ENCODE peak calls at places on chromosomes 12 and 14, in five cellular contexts. One of them, this sample, is unnamed.

GRCh38 chr12:90163975-90164374 is 455.3 kb upstream of the ATP2B1 start:
- DNase-seq in pancreas: no peak
- DNase-seq in left ventricle myocardium inferior: no peak
- DNase-seq in activated T-cell treated with anti-CD3 and anti-CD28 coated beads for 24 hours: no peak
- DNase-seq in GM03348: no peak
- DNase-seq in this sample: no peak

GRCh38 chr12:105724651-105725050 is 394.2 kb downstream of the C12orf75 start:
- DNase-seq in pancreas: no peak
- DNase-seq in left ventricle myocardium inferior: no peak
- DNase-seq in activated T-cell treated with anti-CD3 and anti-CD28 coated beads for 24 hours: no peak
- DNase-seq in GM03348: no peak
- DNase-seq in this sample: no peak

GRCh38 chr14:100566119-100566518 is 21.1 kb downstream of the BEGAIN start:
- DNase-seq in pancreas: peak
- DNase-seq in left ventricle myocardium inferior: no peak
- DNase-seq in activated T-cell treated with anti-CD3 and anti-CD28 coated beads for 24 hours: no peak
- DNase-seq in GM03348: no peak
- DNase-seq in this sample: no peak

GRCh38 chr12:4153343-4153892 is 120.1 kb upstream of the CCND2 start:
- DNase-seq in pancreas: no peak
- DNase-seq in left ventricle myocardium inferior: no peak
- DNase-seq in activated T-cell treated with anti-CD3 and anti-CD28 coated beads for 24 hours: peak
- DNase-seq in GM03348: no peak
- DNase-seq in this sample: no peak

GRCh38 chr14:77120771-77121743 is 20.5 kb downstream of the ZDHHC22 start:
- DNase-seq in pancreas: no peak
- DNase-seq in left ventricle myocardium inferior: no peak
- DNase-seq in activated T-cell treated with anti-CD3 and anti-CD28 coated beads for 24 hours: no peak
- DNase-seq in GM03348: no peak
- DNase-seq in this sample: peak

GRCh38 chr12:95738024-95738611 is 52.4 kb downstream of the NTN4 start:
- DNase-seq in pancreas: no peak
- DNase-seq in left ventricle myocardium inferior: no peak
- DNase-seq in activated T-cell treated with anti-CD3 and anti-CD28 coated beads for 24 hours: no peak
- DNase-seq in GM03348: no peak
- DNase-seq in this sample: no peak

GRCh38 chr14:95183082-95183481 is 25.8 kb upstream of the DICER1 start:
- DNase-seq in pancreas: no peak
- DNase-seq in left ventricle myocardium inferior: no peak
- DNase-seq in activated T-cell treated with anti-CD3 and anti-CD28 coated beads for 24 hours: no peak
- DNase-seq in GM03348: no peak
- DNase-seq in this sample: no peak

GRCh38 chr12:98022961-98023360 is 492.4 kb upstream of the TMPO start:
- DNase-seq in pancreas: no peak
- DNase-seq in left ventricle myocardium inferior: no peak
- DNase-seq in activated T-cell treated with anti-CD3 and anti-CD28 coated beads for 24 hours: no peak
- DNase-seq in GM03348: no peak
- DNase-seq in this sample: no peak

GRCh38 chr12:108360487-108360886 is 21.4 kb upstream of the CMKLR1 start:
- DNase-seq in pancreas: no peak
- DNase-seq in left ventricle myocardium inferior: no peak
- DNase-seq in activated T-cell treated with anti-CD3 and anti-CD28 coated beads for 24 hours: no peak
- DNase-seq in GM03348: no peak
- DNase-seq in this sample: peak

GRCh38 chr12:124915249-124916236 is 1.1 kb upstream of the UBC start:
- DNase-seq in pancreas: peak
- DNase-seq in left ventricle myocardium inferior: peak
- DNase-seq in activated T-cell treated with anti-CD3 and anti-CD28 coated beads for 24 hours: no peak
- DNase-seq in GM03348: peak
- DNase-seq in this sample: peak

GRCh38 chr12:52662093-52663006 is 10.3 kb upstream of the KRT2 start:
- DNase-seq in pancreas: no peak
- DNase-seq in left ventricle myocardium inferior: no peak
- DNase-seq in activated T-cell treated with anti-CD3 and anti-CD28 coated beads for 24 hours: no peak
- DNase-seq in GM03348: no peak
- DNase-seq in this sample: no peak

GRCh38 chr12:48787791-48788521 is 933 bp downstream of the ADCY6 start:
- DNase-seq in pancreas: no peak
- DNase-seq in left ventricle myocardium inferior: no peak
- DNase-seq in activated T-cell treated with anti-CD3 and anti-CD28 coated beads for 24 hours: no peak
- DNase-seq in GM03348: peak
- DNase-seq in this sample: no peak

GRCh38 chr14:74444866-74445265 is 18.9 kb upstream of the SYNDIG1L start:
- DNase-seq in pancreas: no peak
- DNase-seq in left ventricle myocardium inferior: no peak
- DNase-seq in activated T-cell treated with anti-CD3 and anti-CD28 coated beads for 24 hours: no peak
- DNase-seq in GM03348: no peak
- DNase-seq in this sample: no peak

GRCh38 chr14:26276757-26277156 is 321.1 kb downstream of the NOVA1 start:
- DNase-seq in pancreas: no peak
- DNase-seq in left ventricle myocardium inferior: no peak
- DNase-seq in activated T-cell treated with anti-CD3 and anti-CD28 coated beads for 24 hours: no peak
- DNase-seq in GM03348: no peak
- DNase-seq in this sample: no peak

GRCh38 chr12:132342828-132343227 is 13.4 kb upstream of the GALNT9 start:
- DNase-seq in pancreas: no peak
- DNase-seq in left ventricle myocardium inferior: no peak
- DNase-seq in activated T-cell treated with anti-CD3 and anti-CD28 coated beads for 24 hours: no peak
- DNase-seq in GM03348: no peak
- DNase-seq in this sample: no peak

GRCh38 chr14:50344116-50344775 is 32.1 kb downstream of the DMAC2L start:
- DNase-seq in pancreas: no peak
- DNase-seq in left ventricle myocardium inferior: no peak
- DNase-seq in activated T-cell treated with anti-CD3 and anti-CD28 coated beads for 24 hours: peak
- DNase-seq in GM03348: no peak
- DNase-seq in this sample: peak

GRCh38 chr14:76811561-76811960 is 1.1 kb downstream of the ANGEL1 start:
- DNase-seq in pancreas: no peak
- DNase-seq in left ventricle myocardium inferior: no peak
- DNase-seq in activated T-cell treated with anti-CD3 and anti-CD28 coated beads for 24 hours: no peak
- DNase-seq in GM03348: peak
- DNase-seq in this sample: peak

GRCh38 chr12:24767016-24767415 is 181.9 kb downstream of the BCAT1 start:
- DNase-seq in pancreas: no peak
- DNase-seq in left ventricle myocardium inferior: no peak
- DNase-seq in activated T-cell treated with anti-CD3 and anti-CD28 coated beads for 24 hours: no peak
- DNase-seq in GM03348: no peak
- DNase-seq in this sample: no peak

GRCh38 chr12:71756054-71756675 is 1.5 kb downstream of the RAB21 start:
- DNase-seq in pancreas: no peak
- DNase-seq in left ventricle myocardium inferior: no peak
- DNase-seq in activated T-cell treated with anti-CD3 and anti-CD28 coated beads for 24 hours: no peak
- DNase-seq in GM03348: no peak
- DNase-seq in this sample: peak

This sample was measured in fibroblast of villous mesenchyme.